ENCODE peak calls at places on chromosomes 6 and 20, in ten cellular contexts. L, D, E, R, B, U, Z, N, O and J are unnamed samples.

GRCh38 chr20:8860011-8860495 is 208.8 kb upstream of the PLCB4 start:
- DNase-seq in L (no peak), D (no peak), E (no peak), R (no peak), B (no peak), U (no peak), Z (no peak), N (no peak), O (no peak), J (no peak)

GRCh38 chr20:40948352-40949267 is 80.0 kb upstream of the TOP1 start:
- DNase-seq in L (no peak), D (no peak), E (no peak), R (no peak), B (no peak), U (no peak), Z (no peak), N (no peak), O (no peak), J (no peak)

GRCh38 chr6:81491486-81492101 is 260.9 kb downstream of the TENT5A start:
- DNase-seq in L (no peak), D (peak; percentile 13), E (no peak), R (no peak), B (no peak), U (no peak), Z (no peak), N (no peak), O (no peak), J (no peak)

GRCh38 chr20:43731927-43732326 is 5.1 kb upstream of the GTSF1L start:
- DNase-seq in L (no peak), D (no peak), E (no peak), R (no peak), B (no peak), U (no peak), Z (no peak), N (no peak), O (no peak), J (no peak)

GRCh38 chr20:32742322-32743236 is 688 bp downstream of the COMMD7 start:
- DNase-seq in L (no peak), D (peak; percentile 42), E (peak; percentile 41), R (peak; percentile 70), B (no peak), U (no peak), Z (peak; percentile 40), N (no peak), O (no peak), J (no peak)

GRCh38 chr20:50750145-50750671 is 18.8 kb downstream of the PARD6B start:
- DNase-seq in L (no peak), D (no peak), E (no peak), R (no peak), B (no peak), U (no peak), Z (no peak), N (no peak), O (no peak), J (no peak)

GRCh38 chr6:169813969-169814368 is 62.5 kb downstream of the ERMARD start:
- DNase-seq in L (no peak), D (no peak), E (no peak), R (no peak), B (no peak), U (no peak), Z (no peak), N (no peak), O (no peak), J (no peak)

GRCh38 chr6:85756982-85757381 is 114.3 kb upstream of the SYNCRIP start:
- DNase-seq in L (no peak), D (no peak), E (peak; percentile 9), R (no peak), B (peak; percentile 5), U (no peak), Z (no peak), N (peak; percentile 22), O (no peak), J (no peak)

GRCh38 chr6:3259491-3259958 is 778 bp downstream of the PSMG4 start:
- DNase-seq in L (peak; percentile 58), D (peak; percentile 55), E (peak; percentile 54), R (no peak), B (no peak), U (peak; percentile 72), Z (peak; percentile 45), N (no peak), O (peak; percentile 49), J (no peak)

GRCh38 chr6:119119989-119120388 is 41.5 kb upstream of the FAM184A start:
- DNase-seq in L (no peak), D (no peak), E (no peak), R (no peak), B (no peak), U (no peak), Z (no peak), N (no peak), O (no peak), J (no peak)

GRCh38 chr6:84027340-84028183 is 6.0 kb upstream of the MRAP2 start:
- DNase-seq in L (no peak), D (peak; percentile 16), E (no peak), R (no peak), B (no peak), U (no peak), Z (no peak), N (no peak), O (no peak), J (peak; percentile 31)

GRCh38 chr20:56630506-56631317 is 1.6 kb downstream of the TFAP2C start:
- DNase-seq in L (no peak), D (peak; percentile 39), E (no peak), R (no peak), B (no peak), U (no peak), Z (no peak), N (no peak), O (peak; percentile 21), J (no peak)

GRCh38 chr6:166228425-166228824 is 60.8 kb upstream of the TBXT start:
- DNase-seq in L (no peak), D (no peak), E (no peak), R (no peak), B (no peak), U (no peak), Z (no peak), N (no peak), O (no peak), J (no peak)

DNA sequence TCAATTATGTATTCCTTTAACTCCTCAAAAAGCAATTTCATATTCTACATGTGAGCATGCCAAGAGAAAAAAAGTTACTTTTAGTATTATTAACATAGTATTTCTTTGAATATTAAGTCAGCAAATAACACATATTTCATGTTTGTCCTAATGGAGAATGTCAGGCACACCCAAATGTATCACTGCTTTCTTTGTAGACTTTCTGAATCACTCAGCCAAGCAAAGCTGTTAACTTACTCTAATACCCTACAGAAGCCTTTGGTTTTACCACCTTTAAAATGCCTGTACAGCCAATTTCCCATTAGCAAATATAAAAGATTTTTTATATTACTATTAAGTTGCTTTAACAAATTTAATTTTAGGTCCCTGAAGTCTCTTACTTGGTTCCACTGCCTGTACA is 23.8 kb downstream of the FRK start:
- DNase-seq in L (no peak), D (no peak), E (no peak), R (no peak), B (no peak), U (no peak), Z (no peak), N (no peak), O (no peak), J (no peak)
- H3K27ac ChIP-seq in L (no peak overlapping the region), D (peak overlapping the region; percentile 61), E (no peak overlapping the region), R (no peak overlapping the region), B (no peak overlapping the region), U (no peak overlapping the region), Z (no peak overlapping the region), N (no peak overlapping the region), O (no peak overlapping the region), J (no peak overlapping the region)

DNA sequence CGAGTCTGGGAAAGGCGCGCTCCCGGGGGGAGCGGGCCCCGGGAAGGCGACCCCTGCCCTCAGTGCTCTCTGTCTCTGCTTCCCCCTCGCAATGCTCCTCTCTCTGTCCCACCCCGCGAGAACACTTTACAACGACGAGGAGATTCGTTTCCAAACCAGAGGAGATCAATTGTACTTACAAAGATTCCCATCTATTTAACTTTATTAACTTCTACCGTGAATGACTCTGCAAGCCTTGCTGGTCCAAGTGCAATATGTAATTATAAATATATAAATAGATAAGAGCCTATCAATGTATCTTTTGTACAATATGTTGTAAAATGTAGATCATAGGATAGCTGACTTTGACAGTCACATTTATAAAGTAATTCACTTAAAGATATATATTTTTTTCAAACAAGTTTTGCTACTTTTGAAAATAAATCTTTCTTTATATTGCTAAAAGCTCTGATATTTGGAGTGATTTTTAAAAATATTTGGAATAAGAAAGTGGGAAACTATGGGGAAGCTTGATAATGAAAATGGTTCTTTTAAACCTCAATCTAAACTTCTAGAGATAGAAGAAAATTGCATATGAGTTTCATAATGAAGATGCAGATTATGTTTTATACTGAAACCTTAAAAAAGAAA is 3.0 kb downstream of the TCF21 start:
- DNase-seq in L (no peak), D (no peak), E (no peak), R (no peak), B (no peak), U (no peak), Z (no peak), N (no peak), O (no peak), J (no peak)
- H3K27ac ChIP-seq in L (no peak overlapping the region), D (peak overlapping the region; percentile 76), E (no peak overlapping the region), R (peak overlapping the region; percentile 93), B (no peak overlapping the region), U (no peak overlapping the region), Z (no peak overlapping the region), N (peak overlapping the region; percentile 38), O (no peak overlapping the region), J (peak overlapping the region; percentile 96)

DNA sequence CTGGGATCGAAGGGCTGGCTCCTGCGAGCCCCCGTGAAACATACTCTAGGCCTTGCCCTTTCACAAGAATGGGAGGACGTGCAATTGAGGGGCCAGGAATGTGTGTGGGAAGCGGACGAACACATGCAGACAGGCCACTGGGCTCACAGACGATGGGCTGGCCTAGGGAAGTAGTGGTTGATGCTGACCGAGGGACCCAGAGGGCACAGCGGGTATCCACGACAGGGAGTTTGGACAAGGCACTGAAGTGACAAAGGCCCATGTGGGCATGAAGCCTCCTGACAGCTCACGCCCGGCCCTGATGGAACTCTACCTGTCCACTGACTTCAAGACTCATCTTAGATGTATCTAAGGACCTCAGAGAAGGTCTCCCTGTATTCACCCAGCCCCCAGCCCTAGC is 52.2 kb downstream of the MYH7B start:
- DNase-seq in L (peak; percentile 44), D (no peak), E (no peak), R (peak; percentile 47), B (no peak), U (no peak), Z (no peak), N (no peak), O (no peak), J (no peak)
- H3K27ac ChIP-seq in L (peak overlapping the region; percentile 83), D (no peak overlapping the region), E (no peak overlapping the region), R (no peak overlapping the region), B (no peak overlapping the region), U (no peak overlapping the region), Z (no peak overlapping the region), N (no peak overlapping the region), O (no peak overlapping the region), J (no peak overlapping the region)

DNA sequence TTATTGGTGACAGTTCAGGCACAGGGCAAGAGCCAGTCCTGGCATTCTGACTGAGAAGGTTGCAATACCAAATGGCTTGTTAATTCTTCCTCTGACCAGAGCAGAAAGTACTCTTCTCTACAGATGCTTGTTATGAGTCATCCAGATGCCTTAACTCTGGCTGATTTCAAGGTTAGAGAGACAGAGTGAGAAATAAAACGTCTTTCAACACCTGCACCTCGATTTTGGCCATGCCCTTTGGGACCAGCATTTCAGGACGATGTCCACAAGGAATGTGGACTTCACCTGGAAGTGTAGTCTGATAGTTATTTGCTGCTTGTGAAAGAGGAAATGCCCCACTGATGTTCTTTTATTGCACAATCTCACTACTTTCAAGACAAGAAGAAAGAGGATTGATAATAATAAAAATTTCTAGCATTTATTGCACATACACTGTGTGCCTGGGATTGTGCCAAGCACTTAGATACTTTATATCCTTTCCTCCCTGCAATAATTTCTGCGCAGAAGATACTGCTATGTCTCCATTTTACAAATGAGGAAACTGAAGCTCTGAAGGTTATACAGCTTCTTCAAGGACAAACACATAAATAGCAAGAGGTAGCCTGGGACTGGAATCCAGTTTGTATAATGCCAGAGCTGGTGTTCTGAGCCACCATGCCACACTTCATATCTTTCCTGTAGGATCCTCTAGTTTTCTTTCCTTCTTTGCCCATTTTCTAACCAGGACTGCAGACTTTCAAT is 33.5 kb upstream of the MCM3 start:
- DNase-seq in L (no peak), D (peak; percentile 40), E (peak; percentile 18), R (no peak), B (no peak), U (no peak), Z (no peak), N (no peak), O (no peak), J (no peak)
- H3K27ac ChIP-seq in L (no peak overlapping the region), D (no peak overlapping the region), E (no peak overlapping the region), R (no peak overlapping the region), B (no peak overlapping the region), U (no peak overlapping the region), Z (no peak overlapping the region), N (no peak overlapping the region), O (no peak overlapping the region), J (no peak overlapping the region)